ENCODE peak calls at places on chromosome 18, in four cellular contexts. P is IMR-90, B is HepG2, U is K562. N is an unnamed sample.

GRCh38 chr18:5197461-5197860 is 404 bp upstream of the AKAIN1 start:
- DNase-seq in P (no peak), B (no peak), U (no peak), N (no peak)

GRCh38 chr18:56382541-56382940 is 255.9 kb downstream of the TXNL1 start:
- DNase-seq in P (no peak), B (no peak), U (no peak), N (no peak)

GRCh38 chr18:34321075-34321474 is 96.4 kb upstream of the NOL4 start:
- DNase-seq in P (no peak), B (no peak), U (no peak), N (no peak)

GRCh38 chr18:56541790-56542189 is 96.6 kb downstream of the TXNL1 start:
- DNase-seq in P (no peak), B (no peak), U (no peak), N (no peak)

GRCh38 chr18:74534981-74535649 is 815 bp downstream of the CNDP1 start:
- DNase-seq in P (no peak), B (no peak), U (no peak), N (no peak)

GRCh38 chr18:74682998-74683311 is 85.3 kb downstream of the ZNF407 start:
- DNase-seq in P (peak; percentile 44), B (no peak), U (no peak), N (no peak)

GRCh38 chr18:22509423-22509822 is 91.7 kb upstream of the CTAGE1 start:
- DNase-seq in P (peak; percentile 22), B (no peak), U (no peak), N (no peak)

GRCh38 chr18:65124633-65125032 is 626.2 kb upstream of the CDH7 start:
- DNase-seq in P (no peak), B (no peak), U (no peak), N (no peak)

GRCh38 chr18:79944746-79945117 is 6.7 kb downstream of the SLC66A2 start:
- DNase-seq in P (no peak), B (no peak), U (no peak), N (no peak)

GRCh38 chr18:49699303-49699702 is 114.0 kb downstream of the ACAA2 start:
- DNase-seq in P (no peak), B (no peak), U (no peak), N (no peak)

GRCh38 chr18:36899289-36899688 is 70.4 kb downstream of the KIAA1328 start:
- DNase-seq in P (peak; percentile 27), B (peak; percentile 31), U (peak; percentile 64), N (peak; percentile 55)

DNA sequence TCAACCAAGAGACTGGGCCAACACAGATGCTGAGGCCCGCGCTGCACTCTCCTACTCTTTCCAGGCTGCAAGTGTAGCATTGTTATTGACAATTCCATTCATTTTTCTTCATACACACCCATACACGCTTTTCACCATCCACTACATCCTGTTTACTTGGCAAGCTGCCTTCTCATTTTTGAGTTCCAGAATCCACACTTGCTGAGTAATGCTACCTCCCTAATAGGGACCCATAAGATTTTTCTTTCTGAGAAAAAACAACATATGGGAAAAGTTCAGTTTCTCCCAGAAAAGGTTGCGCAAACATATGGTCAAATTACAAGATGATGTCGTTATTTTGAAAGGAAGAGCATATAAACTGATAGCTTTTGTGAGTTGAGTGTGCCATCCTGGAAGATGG is 3.3 kb upstream of the NETO1 start:
- DNase-seq in P (peak; percentile 6), B (no peak), U (no peak), N (no peak)
- TF ChIP-seq MAZ in P (no peak), B (no peak), U (no peak), N (no peak)

DNA sequence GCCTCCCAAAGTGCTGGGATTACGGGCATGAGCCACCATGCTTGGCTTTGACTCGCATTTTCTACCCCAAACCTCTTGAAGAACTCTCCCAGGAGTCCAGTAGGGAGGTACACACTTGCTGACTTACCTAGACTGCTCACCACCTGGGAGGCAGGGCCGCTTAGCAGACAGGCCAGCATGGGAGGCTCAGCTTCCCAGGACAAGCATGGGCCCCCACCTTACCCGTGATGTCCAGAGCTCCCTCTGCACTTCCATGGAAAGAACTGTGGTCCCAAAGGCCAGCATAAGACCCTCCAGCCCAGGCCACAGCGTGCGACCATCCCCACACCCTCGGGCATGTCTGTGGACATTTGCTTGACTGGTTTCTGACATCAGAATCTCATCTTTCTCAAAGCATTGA is 36.8 kb downstream of the ST8SIA5 start:
- DNase-seq in P (no peak), B (no peak), U (no peak), N (no peak)
- TF ChIP-seq MAZ in P (no peak), B (no peak), U (no peak), N (no peak)

GRCh38 chr18:32425466-32425865 is 45.2 kb downstream of the GAREM1 start:
- DNase-seq in P (peak; percentile 60), B (peak; percentile 16), U (no peak), N (peak; percentile 21)
- TF ChIP-seq MAZ in P (no peak), B (no peak), U (no peak), N (no peak)

GRCh38 chr18:78240091-78240490 is 739.5 kb upstream of the SALL3 start:
- DNase-seq in P (no peak), B (no peak), U (no peak), N (no peak)

GRCh38 chr18:78242307-78242643 is 737.3 kb upstream of the SALL3 start:
- DNase-seq in P (no peak), B (no peak), U (no peak), N (no peak)

GRCh38 chr18:78242796-78243195 is 736.8 kb upstream of the SALL3 start:
- DNase-seq in P (no peak), B (no peak), U (no peak), N (no peak)

GRCh38 chr18:78240867-78241266 is 738.8 kb upstream of the SALL3 start:
- DNase-seq in P (no peak), B (no peak), U (no peak), N (no peak)

DNA sequence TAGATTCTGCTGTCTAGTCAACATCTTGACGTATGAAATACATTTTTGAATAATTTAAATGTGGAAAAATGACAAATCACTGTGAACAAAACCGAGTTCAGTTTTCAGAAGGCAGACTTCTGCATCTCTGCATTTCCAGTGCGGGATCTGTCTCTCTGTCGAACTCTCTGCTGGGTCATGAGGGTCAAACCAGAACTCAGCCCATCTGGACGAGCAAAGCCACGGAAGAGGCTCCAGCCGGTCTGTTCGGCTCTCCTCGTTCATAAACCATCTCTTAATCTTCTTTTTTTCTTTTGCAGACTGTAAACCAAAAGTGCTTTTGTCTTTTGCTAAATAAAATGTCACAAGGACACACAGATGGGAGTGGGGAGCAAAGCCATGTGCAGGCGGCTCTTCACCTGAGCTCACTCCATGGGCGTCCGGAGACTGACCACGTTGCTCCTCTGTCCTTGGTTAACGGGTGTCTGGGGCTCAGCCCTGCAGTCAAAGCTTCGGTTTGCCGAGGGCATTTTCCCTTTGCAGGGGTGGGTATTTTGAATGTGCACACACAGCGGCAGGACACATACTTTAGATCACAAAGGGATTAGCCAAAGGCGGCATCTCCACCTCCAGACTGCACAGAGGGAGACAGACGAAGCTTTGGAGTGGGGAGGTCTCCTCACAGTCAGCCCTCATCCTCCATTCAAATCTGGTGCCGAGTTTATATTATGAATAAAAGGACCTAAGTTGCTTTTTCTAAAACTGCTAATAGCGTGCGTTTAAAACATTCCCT is 737.9 kb upstream of the SALL3 start:
- DNase-seq in P (no peak), B (no peak), U (no peak), N (no peak)
- TF ChIP-seq MAZ in P (no peak), B (no peak), U (no peak), N (no peak)

DNA sequence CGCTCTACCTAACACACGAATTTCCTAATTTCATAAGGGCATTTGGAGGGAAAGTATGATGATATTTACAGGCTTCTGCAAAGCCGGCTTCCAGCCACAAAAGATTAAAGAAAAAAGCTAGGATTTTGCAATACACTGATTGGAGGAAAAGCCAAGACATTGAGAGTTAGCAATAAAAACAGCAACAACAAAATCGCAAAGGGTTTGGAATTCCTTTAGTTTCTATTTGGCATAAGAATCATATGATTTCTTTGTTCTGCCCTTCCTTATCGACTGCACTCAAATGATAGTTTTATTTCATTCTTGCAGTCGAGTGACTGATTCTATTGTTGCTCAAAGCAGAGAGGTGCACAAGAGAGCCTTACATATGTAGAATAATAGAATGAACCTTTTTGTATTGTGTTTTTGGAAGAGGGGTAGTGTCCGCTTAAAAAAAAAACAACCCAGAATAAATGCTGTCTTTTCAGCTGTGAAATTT is 3.9 kb upstream of the ZNF532 start:
- DNase-seq in P (no peak), B (no peak), U (no peak), N (no peak)
- TF ChIP-seq MAZ in P (no peak), B (no peak), U (no peak), N (no peak)

DNA sequence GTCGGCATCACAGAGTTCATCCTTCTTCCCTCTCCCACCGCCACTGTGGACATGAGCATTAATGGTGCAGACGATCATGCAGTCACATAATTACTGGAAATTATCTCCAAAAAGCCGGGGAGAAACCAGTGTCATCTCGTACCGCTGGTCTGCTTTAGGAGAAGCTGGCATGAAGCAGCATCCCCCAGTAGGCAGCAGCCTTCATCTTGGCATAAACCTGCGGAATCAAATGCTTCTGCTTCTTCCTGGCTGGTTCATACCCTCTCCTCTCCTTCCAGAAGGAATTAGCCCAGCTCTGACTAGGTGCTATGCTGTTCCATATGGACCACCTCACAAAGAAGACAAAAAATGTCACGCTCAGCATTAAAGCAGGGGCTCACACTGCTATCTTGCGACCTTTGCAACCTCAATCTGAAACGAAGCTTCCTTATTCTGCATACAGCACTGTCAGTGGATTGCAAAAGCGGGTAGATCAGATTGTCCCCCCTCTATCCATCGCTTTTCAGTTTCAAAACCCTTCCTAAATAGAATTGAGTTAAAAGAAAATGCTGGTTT is 211.9 kb upstream of the ZNF521 start:
- DNase-seq in P (no peak), B (no peak), U (no peak), N (no peak)
- TF ChIP-seq MAZ in P (no peak), B (no peak), U (no peak), N (no peak)

DNA sequence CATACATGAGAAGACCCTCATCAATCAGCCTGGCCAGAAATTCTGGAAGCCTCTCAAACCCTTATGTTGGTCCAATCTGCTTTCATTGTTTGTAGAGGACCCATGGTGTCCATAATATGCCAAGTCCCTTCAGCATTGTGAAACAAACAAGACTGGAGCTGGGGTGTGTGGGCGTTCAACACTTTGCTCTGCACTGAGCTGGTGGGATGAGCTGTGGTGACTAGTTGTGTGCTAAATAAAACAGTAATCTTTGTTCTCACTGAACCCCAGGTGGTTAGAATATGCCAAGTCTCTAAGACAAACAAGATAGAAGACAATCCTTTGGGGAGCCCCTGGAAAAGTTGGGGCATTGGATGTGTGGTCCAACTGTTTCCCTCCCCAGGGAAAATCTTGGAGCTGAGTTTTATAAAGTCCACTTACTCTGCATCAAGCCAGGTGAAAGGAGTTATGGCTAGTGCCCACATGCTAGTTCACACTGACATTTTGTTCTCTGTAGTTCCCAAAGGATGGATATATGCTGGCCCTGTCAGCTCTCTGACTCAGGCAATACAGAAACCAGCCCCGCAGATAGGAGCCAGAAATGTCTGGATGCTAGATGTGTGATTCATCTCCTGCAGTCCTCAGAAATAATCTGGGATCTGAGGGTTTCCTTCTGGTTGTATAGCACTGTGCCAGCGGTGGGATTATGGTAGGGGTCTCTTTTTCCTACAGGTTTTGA is 260.2 kb downstream of the TMX3 start:
- DNase-seq in P (peak; percentile 84), B (no peak), U (no peak), N (no peak)
- TF ChIP-seq MAZ in P (no peak), B (no peak), U (no peak), N (no peak)